ENCODE peak calls at places on chromosomes 3 and 15, in nine cellular contexts. One of them, this sample, is unnamed.

GRCh38 chr15:24761704-24762302 is 86.2 kb downstream of the NPAP1 start:
- DNase-seq in NB4: peak
- DNase-seq in HFFc6: peak
- DNase-seq in lower lobe of right lung: no peak
- DNase-seq in pancreas: no peak
- DNase-seq in GM12865: no peak
- DNase-seq in fibroblast of the aortic adventitia: peak
- DNase-seq in transverse colon: no peak
- DNase-seq in stomach: no peak
- DNase-seq in this sample: peak

GRCh38 chr3:174358252-174358651 is 500.9 kb upstream of the NAALADL2 start:
- DNase-seq in lower lobe of right lung: no peak
- DNase-seq in GM12865: no peak
- DNase-seq in HFFc6: no peak
- DNase-seq in NB4: no peak
- DNase-seq in stomach: no peak
- DNase-seq in fibroblast of the aortic adventitia: no peak
- DNase-seq in pancreas: no peak
- DNase-seq in transverse colon: no peak
- DNase-seq in this sample: no peak

GRCh38 chr3:39721076-39721475 is 88.3 kb upstream of the MYRIP start:
- DNase-seq in transverse colon: no peak
- DNase-seq in fibroblast of the aortic adventitia: peak
- DNase-seq in pancreas: no peak
- DNase-seq in lower lobe of right lung: no peak
- DNase-seq in NB4: no peak
- DNase-seq in stomach: no peak
- DNase-seq in HFFc6: no peak
- DNase-seq in GM12865: no peak
- DNase-seq in this sample: peak

GRCh38 chr3:79661866-79662265 is 105.9 kb downstream of the ROBO1 start:
- DNase-seq in pancreas: no peak
- DNase-seq in transverse colon: no peak
- DNase-seq in HFFc6: no peak
- DNase-seq in NB4: no peak
- DNase-seq in stomach: no peak
- DNase-seq in GM12865: no peak
- DNase-seq in lower lobe of right lung: no peak
- DNase-seq in fibroblast of the aortic adventitia: no peak
- DNase-seq in this sample: no peak

GRCh38 chr3:127911421-127911931 is 3.6 kb upstream of the KBTBD12 start:
- DNase-seq in pancreas: no peak
- DNase-seq in fibroblast of the aortic adventitia: peak
- DNase-seq in GM12865: no peak
- DNase-seq in stomach: peak
- DNase-seq in NB4: no peak
- DNase-seq in transverse colon: no peak
- DNase-seq in lower lobe of right lung: no peak
- DNase-seq in HFFc6: no peak
- DNase-seq in this sample: peak

GRCh38 chr3:9945358-9945757 is 6.8 kb downstream of the PRRT3 start:
- DNase-seq in transverse colon: no peak
- DNase-seq in GM12865: no peak
- DNase-seq in stomach: no peak
- DNase-seq in fibroblast of the aortic adventitia: no peak
- DNase-seq in HFFc6: no peak
- DNase-seq in NB4: no peak
- DNase-seq in pancreas: no peak
- DNase-seq in lower lobe of right lung: no peak
- DNase-seq in this sample: no peak

GRCh38 chr3:167728176-167728575 is 6.5 kb downstream of the PDCD10 start:
- DNase-seq in fibroblast of the aortic adventitia: peak
- DNase-seq in pancreas: no peak
- DNase-seq in NB4: no peak
- DNase-seq in transverse colon: no peak
- DNase-seq in GM12865: no peak
- DNase-seq in HFFc6: peak
- DNase-seq in lower lobe of right lung: no peak
- DNase-seq in stomach: no peak
- DNase-seq in this sample: peak

GRCh38 chr3:122893754-122894668 is 99.1 kb downstream of the SLC49A4 start:
- DNase-seq in GM12865: no peak
- DNase-seq in HFFc6: peak
- DNase-seq in stomach: no peak
- DNase-seq in lower lobe of right lung: no peak
- DNase-seq in transverse colon: no peak
- DNase-seq in pancreas: no peak
- DNase-seq in NB4: no peak
- DNase-seq in fibroblast of the aortic adventitia: peak
- DNase-seq in this sample: peak

GRCh38 chr15:79089331-79089889 is 1.2 kb downstream of the RASGRF1 start:
- DNase-seq in transverse colon: no peak
- DNase-seq in lower lobe of right lung: no peak
- DNase-seq in fibroblast of the aortic adventitia: no peak
- DNase-seq in NB4: no peak
- DNase-seq in stomach: no peak
- DNase-seq in HFFc6: no peak
- DNase-seq in pancreas: no peak
- DNase-seq in GM12865: no peak
- DNase-seq in this sample: no peak

GRCh38 chr15:58360421-58361090 is 71.2 kb upstream of the LIPC start:
- DNase-seq in HFFc6: no peak
- DNase-seq in lower lobe of right lung: no peak
- DNase-seq in transverse colon: no peak
- DNase-seq in fibroblast of the aortic adventitia: no peak
- DNase-seq in NB4: no peak
- DNase-seq in pancreas: no peak
- DNase-seq in GM12865: no peak
- DNase-seq in stomach: no peak
- DNase-seq in this sample: peak

GRCh38 chr15:90814193-90814811 is 54.1 kb upstream of the FURIN start:
- DNase-seq in NB4: no peak
- DNase-seq in GM12865: no peak
- DNase-seq in pancreas: no peak
- DNase-seq in fibroblast of the aortic adventitia: no peak
- DNase-seq in transverse colon: no peak
- DNase-seq in stomach: peak
- DNase-seq in HFFc6: no peak
- DNase-seq in lower lobe of right lung: no peak
- DNase-seq in this sample: no peak

GRCh38 chr15:29090617-29091466 is 178.8 kb downstream of the NSMCE3 start:
- DNase-seq in stomach: no peak
- DNase-seq in HFFc6: no peak
- DNase-seq in NB4: peak
- DNase-seq in pancreas: no peak
- DNase-seq in GM12865: peak
- DNase-seq in transverse colon: no peak
- DNase-seq in lower lobe of right lung: no peak
- DNase-seq in fibroblast of the aortic adventitia: no peak
- DNase-seq in this sample: no peak
- TF ChIP-seq CTCF in stomach: no peak
- TF ChIP-seq CTCF in HFFc6: peak
- TF ChIP-seq CTCF in NB4: peak
- TF ChIP-seq CTCF in pancreas: peak
- TF ChIP-seq CTCF in GM12865: peak
- TF ChIP-seq CTCF in transverse colon: peak
- TF ChIP-seq CTCF in lower lobe of right lung: peak
- TF ChIP-seq CTCF in fibroblast of the aortic adventitia: peak
- TF ChIP-seq CTCF in this sample: peak

DNA sequence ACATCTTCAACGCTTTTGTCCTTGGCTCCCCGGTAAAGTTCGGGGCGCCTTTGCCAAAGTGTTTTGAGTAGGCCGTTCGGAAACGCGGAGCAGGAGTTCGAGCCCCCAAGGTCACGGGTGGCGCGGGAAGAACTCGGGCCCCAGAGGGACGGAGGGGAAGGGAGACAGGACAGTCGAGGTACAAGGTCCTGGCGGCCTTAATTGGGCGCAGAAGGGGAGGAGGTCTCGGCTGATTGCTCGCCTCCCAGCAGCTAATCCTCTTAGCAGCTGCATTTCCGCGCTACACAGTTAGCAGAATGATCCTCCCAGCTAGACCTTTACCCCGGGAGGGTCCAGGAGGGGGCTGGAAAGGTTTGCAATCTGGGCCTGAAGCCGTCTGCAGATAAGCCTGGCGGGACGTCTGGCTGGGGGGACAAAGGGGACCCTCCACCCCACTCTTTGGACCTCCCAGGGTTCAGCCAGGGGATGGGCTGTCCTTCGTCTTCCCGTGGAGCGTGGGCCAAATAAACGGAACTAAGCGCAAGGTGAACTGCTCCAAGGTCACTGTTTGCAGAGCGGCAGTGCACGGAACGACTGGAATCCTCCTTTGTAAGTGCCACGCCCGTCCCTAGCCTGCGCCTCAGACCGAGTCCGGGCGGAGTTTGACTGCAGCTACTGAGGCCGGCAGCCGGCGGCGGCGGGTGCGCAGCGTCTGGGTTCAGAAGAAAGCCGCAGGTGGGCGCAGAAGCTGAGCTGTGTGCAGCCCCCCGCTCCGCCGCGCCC is 7.2 kb downstream of the EOMES start:
- DNase-seq in GM12865: no peak
- DNase-seq in fibroblast of the aortic adventitia: no peak
- DNase-seq in pancreas: no peak
- DNase-seq in lower lobe of right lung: peak
- DNase-seq in HFFc6: no peak
- DNase-seq in stomach: peak
- DNase-seq in transverse colon: peak
- DNase-seq in NB4: no peak
- DNase-seq in this sample: no peak
- TF ChIP-seq CTCF in GM12865: no peak
- TF ChIP-seq CTCF in fibroblast of the aortic adventitia: no peak
- TF ChIP-seq CTCF in pancreas: no peak
- TF ChIP-seq CTCF in lower lobe of right lung: no peak
- TF ChIP-seq CTCF in HFFc6: no peak
- TF ChIP-seq CTCF in stomach: no peak
- TF ChIP-seq CTCF in transverse colon: no peak
- TF ChIP-seq CTCF in NB4: no peak
- TF ChIP-seq CTCF in this sample: no peak

GRCh38 chr15:38072007-38072506 is 137.6 kb downstream of the TMCO5A start:
- DNase-seq in lower lobe of right lung: no peak
- DNase-seq in pancreas: no peak
- DNase-seq in HFFc6: no peak
- DNase-seq in stomach: no peak
- DNase-seq in fibroblast of the aortic adventitia: no peak
- DNase-seq in NB4: no peak
- DNase-seq in transverse colon: no peak
- DNase-seq in GM12865: no peak
- DNase-seq in this sample: no peak

GRCh38 chr15:38074029-38074428 is 139.6 kb downstream of the TMCO5A start:
- DNase-seq in GM12865: no peak
- DNase-seq in stomach: no peak
- DNase-seq in lower lobe of right lung: no peak
- DNase-seq in HFFc6: no peak
- DNase-seq in pancreas: no peak
- DNase-seq in transverse colon: no peak
- DNase-seq in fibroblast of the aortic adventitia: peak
- DNase-seq in NB4: no peak
- DNase-seq in this sample: no peak

GRCh38 chr15:38073278-38073930 is 139.0 kb downstream of the TMCO5A start:
- DNase-seq in GM12865: no peak
- DNase-seq in lower lobe of right lung: no peak
- DNase-seq in fibroblast of the aortic adventitia: peak
- DNase-seq in NB4: no peak
- DNase-seq in pancreas: no peak
- DNase-seq in stomach: no peak
- DNase-seq in transverse colon: no peak
- DNase-seq in HFFc6: no peak
- DNase-seq in this sample: no peak

GRCh38 chr15:38071211-38071972 is 137.0 kb downstream of the TMCO5A start:
- DNase-seq in NB4: no peak
- DNase-seq in HFFc6: no peak
- DNase-seq in lower lobe of right lung: no peak
- DNase-seq in stomach: peak
- DNase-seq in transverse colon: no peak
- DNase-seq in GM12865: no peak
- DNase-seq in pancreas: no peak
- DNase-seq in fibroblast of the aortic adventitia: no peak
- DNase-seq in this sample: no peak

GRCh38 chr15:38072507-38073277 is 138.3 kb downstream of the TMCO5A start:
- DNase-seq in NB4: peak
- DNase-seq in GM12865: peak
- DNase-seq in fibroblast of the aortic adventitia: peak
- DNase-seq in HFFc6: peak
- DNase-seq in lower lobe of right lung: peak
- DNase-seq in transverse colon: peak
- DNase-seq in stomach: peak
- DNase-seq in pancreas: peak
- DNase-seq in this sample: peak
- TF ChIP-seq CTCF in NB4: peak
- TF ChIP-seq CTCF in GM12865: peak
- TF ChIP-seq CTCF in fibroblast of the aortic adventitia: peak
- TF ChIP-seq CTCF in HFFc6: peak
- TF ChIP-seq CTCF in lower lobe of right lung: no peak
- TF ChIP-seq CTCF in transverse colon: peak
- TF ChIP-seq CTCF in stomach: no peak
- TF ChIP-seq CTCF in pancreas: no peak
- TF ChIP-seq CTCF in this sample: peak

GRCh38 chr15:87489902-87490301 is 766.6 kb downstream of the NTRK3 start:
- DNase-seq in NB4: no peak
- DNase-seq in stomach: no peak
- DNase-seq in transverse colon: no peak
- DNase-seq in GM12865: no peak
- DNase-seq in pancreas: no peak
- DNase-seq in lower lobe of right lung: no peak
- DNase-seq in fibroblast of the aortic adventitia: no peak
- DNase-seq in HFFc6: no peak
- DNase-seq in this sample: no peak
- TF ChIP-seq CTCF in NB4: no peak
- TF ChIP-seq CTCF in stomach: no peak
- TF ChIP-seq CTCF in transverse colon: no peak
- TF ChIP-seq CTCF in GM12865: no peak
- TF ChIP-seq CTCF in pancreas: no peak
- TF ChIP-seq CTCF in lower lobe of right lung: no peak
- TF ChIP-seq CTCF in fibroblast of the aortic adventitia: no peak
- TF ChIP-seq CTCF in HFFc6: no peak
- TF ChIP-seq CTCF in this sample: no peak

GRCh38 chr3:49461443-49462171 is 8.5 kb upstream of the DAG1 start:
- DNase-seq in NB4: no peak
- DNase-seq in transverse colon: no peak
- DNase-seq in stomach: no peak
- DNase-seq in GM12865: no peak
- DNase-seq in fibroblast of the aortic adventitia: peak
- DNase-seq in lower lobe of right lung: no peak
- DNase-seq in pancreas: no peak
- DNase-seq in HFFc6: no peak
- DNase-seq in this sample: no peak
- TF ChIP-seq CTCF in NB4: no peak
- TF ChIP-seq CTCF in transverse colon: no peak
- TF ChIP-seq CTCF in stomach: no peak
- TF ChIP-seq CTCF in GM12865: no peak
- TF ChIP-seq CTCF in fibroblast of the aortic adventitia: no peak
- TF ChIP-seq CTCF in lower lobe of right lung: no peak
- TF ChIP-seq CTCF in pancreas: no peak
- TF ChIP-seq CTCF in HFFc6: no peak
- TF ChIP-seq CTCF in this sample: no peak